ENCODE peak calls at places on chromosome 5, in six cellular contexts. W is astrocyte of the spinal cord, E is type B pancreatic cell, Z is A673, N is B cell, I is Panc1. K is an unnamed sample.
A peak's percentile ranks its signal among the peaks of the same experiment; 100 is the strongest.

GRCh38 chr5:759111-759741 is 25.3 kb downstream of the ZDHHC11B start:
- DNase-seq in W (no peak), E (peak; percentile 72), Z (no peak), N (peak; percentile 55), I (no peak), K (peak; percentile 27)

GRCh38 chr5:55344392-55344992 is 36.7 kb downstream of the MTREX start:
- DNase-seq in W (peak; percentile 78), E (no peak), Z (peak; percentile 57), N (no peak), I (peak; percentile 54), K (no peak)

GRCh38 chr5:19806756-19807155 is 181.2 kb downstream of the CDH18 start:
- DNase-seq in W (no peak), E (no peak), Z (no peak), N (no peak), I (no peak), K (no peak)

GRCh38 chr5:55533806-55534435 is 843 bp downstream of the PLPP1 start:
- DNase-seq in W (peak; percentile 58), E (peak; percentile 75), Z (peak; percentile 60), N (peak; percentile 74), I (no peak), K (peak; percentile 75)

GRCh38 chr5:154523104-154523503 is 45.1 kb upstream of the HAND1 start:
- DNase-seq in W (no peak), E (no peak), Z (no peak), N (no peak), I (no peak), K (no peak)

GRCh38 chr5:56711191-56711590 is 104.2 kb upstream of the MAP3K1 start:
- DNase-seq in W (peak; percentile 45), E (no peak), Z (no peak), N (no peak), I (no peak), K (no peak)

GRCh38 chr5:106152569-106152968 is 1518.2 kb downstream of the EFNA5 start:
- DNase-seq in W (no peak), E (no peak), Z (no peak), N (no peak), I (no peak), K (no peak)

GRCh38 chr5:95864944-95865504 is 42.5 kb upstream of the GLRX start:
- DNase-seq in W (no peak), E (no peak), Z (no peak), N (no peak), I (no peak), K (no peak)

GRCh38 chr5:150129813-150130492 is 25.7 kb downstream of the PDGFRB start:
- DNase-seq in W (peak; percentile 63), E (no peak), Z (peak; percentile 67), N (peak; percentile 71), I (peak; percentile 60), K (peak; percentile 85)

GRCh38 chr5:53335115-53335514 is 145.3 kb upstream of the FST start:
- DNase-seq in W (no peak), E (no peak), Z (no peak), N (no peak), I (no peak), K (no peak)

GRCh38 chr5:134550271-134551214 is 25.1 kb downstream of the JADE2 start:
- DNase-seq in W (peak; percentile 29), E (no peak), Z (no peak), N (no peak), I (no peak), K (peak; percentile 34)

GRCh38 chr5:33774323-33774722 is 117.5 kb downstream of the ADAMTS12 start:
- DNase-seq in W (no peak), E (no peak), Z (no peak), N (no peak), I (no peak), K (no peak)

GRCh38 chr5:129629581-129629980 is 118.3 kb upstream of the MINAR2 start:
- DNase-seq in W (no peak), E (no peak), Z (no peak), N (no peak), I (no peak), K (no peak)

GRCh38 chr5:174729075-174729680 is 4.8 kb downstream of the MSX2 start:
- DNase-seq in W (no peak), E (no peak), Z (no peak), N (no peak), I (no peak), K (no peak)

GRCh38 chr5:158382473-158382872 is 523.5 kb upstream of the CLINT1 start:
- DNase-seq in W (peak; percentile 97), E (no peak), Z (peak; percentile 1), N (no peak), I (peak; percentile 8), K (peak; percentile 40)

GRCh38 chr5:466661-467310 is 23.8 kb downstream of the EXOC3 start:
- DNase-seq in W (no peak), E (no peak), Z (no peak), N (no peak), I (no peak), K (no peak)

GRCh38 chr5:91269198-91269597 is 113.9 kb downstream of the ARRDC3 start:
- DNase-seq in W (no peak), E (no peak), Z (no peak), N (no peak), I (no peak), K (no peak)

GRCh38 chr5:92017786-92018185 is 634.7 kb upstream of the ARRDC3 start:
- DNase-seq in W (peak; percentile 94), E (no peak), Z (no peak), N (no peak), I (peak; percentile 33), K (no peak)

GRCh38 chr5:113162770-113163169 is 186.2 kb downstream of the DCP2 start:
- DNase-seq in W (peak; percentile 14), E (no peak), Z (no peak), N (no peak), I (no peak), K (no peak)

GRCh38 chr5:107218457-107219193 is 452.1 kb downstream of the EFNA5 start:
- DNase-seq in W (peak; percentile 22), E (no peak), Z (no peak), N (no peak), I (no peak), K (no peak)

GRCh38 chr5:154962494-154962893 is 21.6 kb downstream of the MRPL22 start:
- DNase-seq in W (peak; percentile 11), E (no peak), Z (no peak), N (no peak), I (no peak), K (peak; percentile 44)

GRCh38 chr5:136329791-136330190 is 35.6 kb downstream of the TRPC7 start:
- DNase-seq in W (no peak), E (no peak), Z (no peak), N (no peak), I (no peak), K (no peak)

GRCh38 chr5:65480306-65480865 is 1.3 kb downstream of the ADAMTS6 start:
- DNase-seq in W (peak; percentile 91), E (no peak), Z (peak; percentile 62), N (no peak), I (no peak), K (peak; percentile 16)

GRCh38 chr5:106875591-106876297 is 795.0 kb downstream of the EFNA5 start:
- DNase-seq in W (peak; percentile 15), E (no peak), Z (peak; percentile 57), N (no peak), I (peak; percentile 18), K (peak; percentile 22)

GRCh38 chr5:9302228-9302627 is 243.6 kb downstream of the SEMA5A start:
- DNase-seq in W (no peak), E (no peak), Z (no peak), N (no peak), I (no peak), K (no peak)

GRCh38 chr5:137218471-137218870 is 280.7 kb downstream of the SPOCK1 start:
- DNase-seq in W (peak; percentile 67), E (no peak), Z (no peak), N (no peak), I (no peak), K (no peak)

GRCh38 chr5:2207966-2208544 is 325.3 kb upstream of the IRX4 start:
- DNase-seq in W (no peak), E (peak; percentile 77), Z (no peak), N (no peak), I (no peak), K (no peak)
- TF ChIP-seq CTCF in W (no peak), E (peak; percentile 76), Z (no peak), N (no peak), I (peak; percentile 77), K (no peak)

GRCh38 chr5:18534119-18534518 is 899.9 kb downstream of the TAF11L14 start:
- DNase-seq in W (no peak), E (no peak), Z (no peak), N (no peak), I (no peak), K (no peak)

DNA sequence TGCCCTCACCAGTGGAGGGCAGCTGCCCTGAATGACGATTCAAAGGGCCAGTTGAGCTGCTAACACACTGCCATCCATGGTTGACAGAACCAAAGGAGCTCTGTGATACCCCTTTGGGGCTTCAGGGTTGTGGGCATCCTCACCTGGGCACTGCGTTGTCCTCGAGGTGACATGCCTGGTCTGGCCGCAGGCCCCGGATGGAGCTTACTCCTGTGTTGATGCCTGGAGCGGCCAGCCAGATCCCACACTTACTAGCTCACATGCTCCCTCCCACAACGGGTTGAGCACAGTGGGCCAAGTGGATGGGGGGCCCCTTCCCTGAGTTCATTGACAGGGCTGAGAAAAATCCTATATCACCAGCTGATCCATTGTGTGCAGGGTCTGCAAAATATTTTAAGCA is 898.9 kb downstream of the TAF11L14 start:
- DNase-seq in W (no peak), E (no peak), Z (no peak), N (no peak), I (no peak), K (no peak)
- TF ChIP-seq CTCF in W (no peak), E (no peak), Z (no peak), N (no peak), I (no peak), K (no peak)

GRCh38 chr5:124301850-124302249 is 444.6 kb downstream of the ZNF608 start:
- DNase-seq in W (peak; percentile 45), E (no peak), Z (no peak), N (no peak), I (no peak), K (no peak)

GRCh38 chr5:124301222-124301621 is 445.2 kb downstream of the ZNF608 start:
- DNase-seq in W (no peak), E (no peak), Z (no peak), N (no peak), I (no peak), K (no peak)

GRCh38 chr5:124297826-124298225 is 448.6 kb downstream of the ZNF608 start:
- DNase-seq in W (no peak), E (no peak), Z (no peak), N (no peak), I (no peak), K (no peak)

GRCh38 chr5:124302504-124302903 is 443.9 kb downstream of the ZNF608 start:
- DNase-seq in W (peak; percentile 35), E (no peak), Z (no peak), N (no peak), I (no peak), K (no peak)
- TF ChIP-seq CTCF in W (no peak), E (no peak), Z (no peak), N (no peak), I (no peak), K (no peak)

DNA sequence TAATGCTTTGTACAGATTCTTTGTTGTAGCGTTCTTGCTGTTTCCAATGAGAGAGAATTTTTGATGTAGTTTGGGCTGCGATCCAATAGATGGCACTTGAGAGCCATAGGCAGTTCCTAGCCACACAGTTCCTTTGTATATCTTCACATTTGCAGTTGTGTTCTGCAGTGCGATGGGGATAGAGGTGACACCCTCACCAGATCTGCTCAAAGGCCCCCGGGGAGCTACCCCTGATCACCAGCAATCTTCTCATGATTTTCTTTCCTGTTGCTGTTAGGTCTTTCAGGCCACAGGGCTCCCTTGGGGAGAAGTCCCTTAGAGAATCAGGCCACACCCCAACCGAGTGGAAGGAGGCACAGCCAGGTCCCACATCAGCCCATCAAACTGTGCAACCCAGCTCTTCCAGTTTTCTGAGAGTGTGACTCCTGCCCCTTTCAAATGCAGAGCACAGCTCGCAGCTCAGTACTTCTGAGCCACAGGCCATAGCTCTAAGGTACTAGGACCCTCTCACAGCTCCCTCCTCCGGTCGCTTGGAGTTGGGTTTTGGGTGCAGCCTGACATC is 353.7 kb downstream of the SLCO4C1 start:
- DNase-seq in W (peak; percentile 32), E (no peak), Z (peak; percentile 61), N (no peak), I (peak; percentile 32), K (peak; percentile 44)
- TF ChIP-seq CTCF in W (peak; percentile 57), E (peak; percentile 83), Z (peak; percentile 69), N (peak; percentile 26), I (peak; percentile 76), K (peak; percentile 44)